ENCODE peak calls at places on chromosomes 4 and X, in four cellular contexts. H is psoas muscle, L is fibroblast of pulmonary artery, M is upper lobe of left lung. J is an unnamed sample.
A peak's percentile ranks its signal among the peaks of the same experiment; 100 is the strongest.

GRCh38 chr4:54274264-54274663 is 45.2 kb downstream of the PDGFRA start:
- DNase-seq in M (no peak), H (no peak), L (no peak), J (no peak)

GRCh38 chr4:170990989-170991589 is 822.1 kb upstream of the GALNTL6 start:
- DNase-seq in H (no peak), L (no peak), M (no peak), J (peak; percentile 53)

GRCh38 chrX:49995021-49995731 is 72.8 kb downstream of the CLCN5 start:
- DNase-seq in H (no peak), M (no peak), L (peak; percentile 82), J (no peak)

GRCh38 chr4:23876418-23877089 is 13.3 kb downstream of the PPARGC1A start:
- DNase-seq in H (no peak), L (no peak), M (no peak), J (no peak)

GRCh38 chr4:61462451-61463326 is 262.6 kb downstream of the ADGRL3 start:
- DNase-seq in H (no peak), M (no peak), L (peak; percentile 90), J (no peak)

GRCh38 chr4:147731611-147732515 is at the start of gene ARHGAP10:
- DNase-seq in M (peak; percentile 95), L (peak; percentile 82), H (peak; percentile 88), J (peak; percentile 86)

GRCh38 chr4:151324449-151325319 is 721 bp downstream of the SH3D19 start:
- DNase-seq in M (peak; percentile 80), H (peak; percentile 85), L (peak; percentile 30), J (peak; percentile 72)

GRCh38 chr4:176404591-176404990 is 84.8 kb downstream of the SPCS3 start:
- DNase-seq in L (peak; percentile 48), H (no peak), M (no peak), J (no peak)

GRCh38 chr4:75633846-75634245 is 3.5 kb upstream of the CDKL2 start:
- DNase-seq in M (no peak), L (peak; percentile 29), H (no peak), J (no peak)

GRCh38 chr4:84596826-84597225 is 13.9 kb downstream of the CDS1 start:
- DNase-seq in L (no peak), H (no peak), M (no peak), J (no peak)

GRCh38 chr4:149347139-149347538 is 468.5 kb downstream of the IQCM start:
- DNase-seq in L (peak; percentile 52), H (no peak), M (no peak), J (no peak)

GRCh38 chrX:42704454-42704853 is 73.5 kb downstream of the PPP1R2C start:
- DNase-seq in H (no peak), M (no peak), L (peak; percentile 51), J (no peak)

GRCh38 chrX:53674581-53674980 is 11.9 kb downstream of the HUWE1 start:
- DNase-seq in L (peak; percentile 24), H (no peak), M (no peak), J (no peak)

GRCh38 chr4:168218663-168219062 is 99.9 kb downstream of the DDX60 start:
- DNase-seq in M (no peak), L (peak; percentile 75), H (no peak), J (no peak)

GRCh38 chr4:75004755-75005668 is 72.1 kb downstream of the PARM1 start:
- DNase-seq in H (peak; percentile 88), L (no peak), M (no peak), J (no peak)

GRCh38 chr4:55008166-55009056 is 117.0 kb downstream of the KDR start:
- DNase-seq in H (no peak), L (peak; percentile 17), M (peak; percentile 52), J (peak; percentile 23)

GRCh38 chrX:43813898-43814297 is 68.4 kb downstream of the MAOB start:
- DNase-seq in L (peak; percentile 14), M (no peak), H (peak; percentile 47), J (no peak)

GRCh38 chr4:6910340-6910959 is 824 bp downstream of the TBC1D14 start:
- DNase-seq in H (no peak), L (no peak), M (peak; percentile 77), J (peak; percentile 34)

GRCh38 chrX:132564026-132564425 is 75.2 kb upstream of the MBNL3 start:
- DNase-seq in L (peak; percentile 21), H (no peak), M (no peak), J (no peak)

GRCh38 chr4:182179105-182179504 is 64.1 kb upstream of the TENM3 start:
- DNase-seq in L (peak; percentile 33), M (no peak), H (no peak), J (no peak)

GRCh38 chr4:46484881-46485280 is 95.0 kb upstream of the GABRA2 start:
- DNase-seq in H (no peak), M (no peak), L (peak; percentile 70), J (no peak)

GRCh38 chr4:72449705-72450104 is 119.3 kb downstream of the ADAMTS3 start:
- DNase-seq in H (no peak), L (no peak), M (no peak), J (no peak)

GRCh38 chr4:56134272-56134671 is 185.5 kb downstream of the CEP135 start:
- DNase-seq in H (no peak), L (peak; percentile 98), M (no peak), J (no peak)

GRCh38 chr4:105967058-105967658 is 71.9 kb downstream of the NPNT start:
- DNase-seq in M (peak; percentile 28), L (no peak), H (no peak), J (no peak)

GRCh38 chr4:144507309-144508101 is 138.5 kb upstream of the HHIP start:
- DNase-seq in L (peak; percentile 29), H (no peak), M (no peak), J (no peak)

GRCh38 chrX:93242897-93243296 is 430.5 kb downstream of the NAP1L3 start:
- DNase-seq in L (no peak), H (no peak), M (no peak), J (no peak)
- TF ChIP-seq CTCF in L (no peak), H (no peak), M (no peak), J (no peak)

GRCh38 chr4:173319696-173320095 is 14.5 kb downstream of the HMGB2 start:
- DNase-seq in L (peak; percentile 79), M (no peak), H (no peak), J (no peak)

GRCh38 chr4:173314715-173315114 is 19.4 kb downstream of the HMGB2 start:
- DNase-seq in M (no peak), H (no peak), L (no peak), J (no peak)

GRCh38 chr4:173318648-173319211 is 15.4 kb downstream of the HMGB2 start:
- DNase-seq in M (no peak), L (peak; percentile 77), H (no peak), J (no peak)

GRCh38 chr4:173316060-173316459 is 18.1 kb downstream of the HMGB2 start:
- DNase-seq in L (no peak), H (no peak), M (no peak), J (no peak)

DNA sequence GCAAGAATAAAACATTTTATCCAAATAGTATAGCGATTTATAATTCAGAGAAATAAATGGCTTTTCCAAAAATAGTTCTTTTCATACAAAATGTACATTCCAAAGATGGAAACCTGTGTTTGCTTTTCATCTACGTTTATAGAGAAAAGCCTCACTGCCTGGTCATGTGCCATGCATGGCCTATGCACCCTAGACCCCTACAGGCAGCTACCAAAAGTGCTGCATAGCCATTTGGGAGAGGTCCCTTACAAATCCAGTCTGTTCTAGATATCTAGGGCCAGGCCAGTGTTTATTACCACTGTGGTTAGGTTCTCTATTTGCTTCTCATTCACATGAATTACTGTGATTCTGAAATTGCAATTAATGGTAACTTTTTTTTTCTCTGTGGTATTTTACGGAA is 17.2 kb downstream of the HMGB2 start:
- DNase-seq in M (no peak), H (no peak), L (no peak), J (no peak)
- TF ChIP-seq CTCF in M (no peak), H (peak; percentile 5), L (peak; percentile 30), J (no peak)

DNA sequence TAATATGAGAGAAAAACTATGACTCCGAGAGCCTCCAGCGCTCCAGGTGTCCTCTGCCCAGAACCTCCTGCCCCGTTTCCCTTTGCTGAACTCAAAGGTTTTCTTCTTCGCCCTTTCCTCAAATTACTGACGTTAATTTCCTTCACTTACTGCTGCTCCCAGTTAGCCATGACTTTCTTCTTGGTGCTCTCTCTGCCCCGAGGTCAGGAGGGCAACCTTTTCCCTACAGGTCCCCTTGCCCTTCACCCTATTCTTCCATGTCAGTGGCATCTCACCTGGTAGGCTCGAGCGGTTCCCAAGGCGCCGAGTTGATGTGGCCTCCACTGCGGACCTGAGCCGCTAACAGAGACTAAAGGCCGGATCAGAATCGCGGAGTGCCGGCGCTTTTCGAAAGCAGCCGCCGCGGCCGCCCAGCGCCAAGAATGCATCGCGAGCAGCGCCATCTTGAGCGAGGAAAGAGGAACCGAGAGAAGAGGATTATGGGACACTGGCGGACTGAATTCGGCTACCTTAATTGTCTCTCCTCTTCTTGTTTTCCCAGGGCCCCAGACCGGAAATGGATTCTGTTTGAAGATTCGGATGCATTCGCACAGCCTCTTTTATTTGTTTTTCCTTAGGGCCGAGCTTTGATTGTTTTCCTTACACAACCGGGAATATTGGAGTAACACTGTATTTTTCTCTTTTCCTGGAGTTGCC is at the start of gene ABCB7:
- DNase-seq in H (peak; percentile 72), L (peak; percentile 82), M (peak; percentile 90), J (peak; percentile 84)
- TF ChIP-seq CTCF in H (peak; percentile 22), L (peak; percentile 8), M (no peak), J (no peak)

DNA sequence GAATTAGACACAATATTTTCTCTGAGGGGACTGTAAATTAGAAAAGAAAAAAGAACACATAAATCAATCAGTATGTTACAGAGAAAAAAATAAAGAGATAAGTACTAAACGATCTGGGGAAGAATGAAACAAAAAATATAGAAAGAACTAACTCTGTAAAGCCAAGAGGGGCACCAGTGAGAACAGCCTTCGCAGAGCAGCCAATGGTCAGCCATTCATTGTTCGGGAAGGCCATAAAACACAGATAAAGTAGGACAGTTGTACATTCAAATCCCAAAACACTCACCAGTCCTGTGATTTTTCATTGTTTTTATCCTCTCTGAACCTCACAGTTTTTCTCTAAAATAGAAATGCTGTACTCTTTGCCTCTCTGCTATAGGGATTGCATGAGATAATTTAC is 127.9 kb downstream of the NEK1 start:
- DNase-seq in L (peak; percentile 17), M (no peak), H (no peak), J (peak; percentile 26)
- TF ChIP-seq CTCF in L (peak; percentile 15), M (no peak), H (no peak), J (no peak)

GRCh38 chr4:96366632-96367031 is 526.7 kb downstream of the PDHA2 start:
- DNase-seq in M (no peak), H (no peak), L (no peak), J (no peak)
- TF ChIP-seq CTCF in M (no peak), H (no peak), L (no peak), J (no peak)

DNA sequence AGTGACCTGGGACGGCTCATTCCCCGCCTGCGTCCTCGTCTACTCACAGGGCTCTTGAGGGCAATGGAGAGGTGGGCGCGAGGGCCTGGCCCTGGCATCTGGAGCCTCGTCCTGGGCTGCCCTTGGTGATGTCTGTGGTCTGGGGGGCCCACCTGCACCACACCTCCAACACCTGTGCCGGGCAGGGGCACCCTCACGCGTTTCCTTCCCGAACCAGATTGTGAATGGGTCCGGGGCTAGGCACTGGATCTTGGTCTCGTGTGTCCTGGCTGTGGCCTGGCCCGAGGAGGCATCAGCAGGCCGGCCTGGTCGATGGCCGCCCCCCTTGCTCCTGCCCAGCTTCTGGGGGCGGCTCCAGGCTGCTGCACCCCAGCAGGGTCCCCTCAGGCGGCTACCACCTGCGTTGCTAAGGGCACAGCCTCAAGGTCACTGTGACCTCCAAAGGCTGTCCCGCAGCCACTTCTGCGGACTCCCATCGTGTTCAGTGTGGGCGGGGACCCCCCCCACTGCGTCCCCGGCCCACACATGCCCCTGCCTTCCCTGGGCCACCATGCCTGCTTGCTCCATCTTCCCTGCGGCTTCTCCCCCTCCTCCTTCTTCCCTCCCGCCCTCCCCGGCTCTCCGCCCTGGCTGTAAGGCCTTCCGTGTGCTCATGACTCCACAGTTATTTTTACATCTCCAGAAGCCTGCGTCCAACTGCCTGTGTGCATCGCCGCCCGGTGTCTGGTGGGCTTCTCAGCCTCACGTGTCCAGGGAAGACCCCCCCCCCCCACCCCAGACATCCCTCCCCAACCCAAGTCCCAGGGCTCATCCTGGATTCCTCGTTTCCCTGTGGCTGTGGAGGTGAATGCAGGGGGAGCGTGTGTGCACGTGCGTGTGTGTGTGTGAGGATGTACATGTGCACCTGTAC is 3.8 kb downstream of the DOK7 start:
- DNase-seq in M (peak; percentile 68), H (peak; percentile 75), L (no peak), J (peak; percentile 29)
- TF ChIP-seq CTCF in M (no peak), H (no peak), L (no peak), J (no peak)

J was measured in testis.